ENCODE peak calls at places on chromosomes 1 and 21, in nine cellular contexts. G, W, Z, C, R, Y, D, N and U are unnamed samples.

GRCh38 chr1:180527270-180527669 is 24.9 kb upstream of the ACBD6 start:
- DNase-seq in N (peak; percentile 50), D (no peak), C (peak; percentile 48), G (no peak), R (no peak), W (peak; percentile 13), Y (peak; percentile 50), Z (no peak), U (no peak)

GRCh38 chr1:174965006-174965971 is 34.5 kb upstream of the CACYBP start:
- DNase-seq in W (no peak), Y (peak; percentile 21), R (no peak), G (no peak), D (no peak), C (no peak), N (no peak), Z (no peak), U (no peak)

GRCh38 chr1:57443004-57443403 is 19.1 kb upstream of the DAB1 start:
- DNase-seq in C (no peak), R (no peak), D (no peak), Y (no peak), G (no peak), W (no peak), N (no peak), Z (no peak), U (no peak)

GRCh38 chr1:21594495-21594894 is 74.7 kb downstream of the RAP1GAP start:
- DNase-seq in Z (no peak), D (no peak), N (no peak), Y (no peak), R (no peak), W (no peak), G (no peak), C (peak; percentile 16), U (no peak)

GRCh38 chr1:11295905-11296304 is 22.9 kb downstream of the UBIAD1 start:
- DNase-seq in Y (no peak), W (no peak), N (no peak), C (no peak), G (no peak), R (no peak), Z (no peak), D (no peak), U (no peak)

GRCh38 chr21:36022704-36023103 is 37.6 kb downstream of the SETD4 start:
- DNase-seq in D (no peak), Z (no peak), N (no peak), R (no peak), G (no peak), Y (no peak), W (no peak), C (no peak), U (no peak)

GRCh38 chr1:42736152-42736551 is 3.9 kb downstream of the CLDN19 start:
- DNase-seq in W (no peak), R (no peak), C (peak; percentile 40), Y (peak; percentile 28), N (no peak), D (no peak), G (no peak), Z (no peak), U (no peak)

GRCh38 chr1:194544012-194544411 is 1357.6 kb upstream of the B3GALT2 start:
- DNase-seq in Z (no peak), Y (no peak), N (no peak), D (no peak), C (no peak), R (no peak), W (no peak), G (no peak), U (no peak)

GRCh38 chr1:224113005-224113404 is 906 bp upstream of the FBXO28 start:
- DNase-seq in D (no peak), W (no peak), R (no peak), C (no peak), G (no peak), Y (no peak), N (no peak), Z (no peak), U (no peak)

GRCh38 chr1:46166521-46167462 is 8.1 kb upstream of the TSPAN1 start:
- DNase-seq in Y (no peak), R (no peak), Z (no peak), G (peak; percentile 48), C (no peak), W (no peak), D (no peak), N (no peak), U (peak; percentile 66)

GRCh38 chr1:214280386-214281029 is 451 bp upstream of the SMYD2 start:
- DNase-seq in Z (peak; percentile 52), C (peak; percentile 43), R (no peak), Y (peak; percentile 29), G (peak; percentile 52), N (no peak), W (no peak), D (no peak), U (peak; percentile 28)

GRCh38 chr1:960371-961131 is at the start of gene KLHL17:
- DNase-seq in G (peak; percentile 75), N (peak; percentile 62), Z (peak; percentile 70), C (peak; percentile 52), W (peak; percentile 90), Y (peak; percentile 45), R (no peak), D (no peak), U (peak; percentile 91)

GRCh38 chr21:25578070-25578961 is 29.0 kb downstream of the MRPL39 start:
- DNase-seq in R (no peak), Y (no peak), D (no peak), Z (no peak), C (peak; percentile 62), W (no peak), N (no peak), G (no peak), U (no peak)

DNA sequence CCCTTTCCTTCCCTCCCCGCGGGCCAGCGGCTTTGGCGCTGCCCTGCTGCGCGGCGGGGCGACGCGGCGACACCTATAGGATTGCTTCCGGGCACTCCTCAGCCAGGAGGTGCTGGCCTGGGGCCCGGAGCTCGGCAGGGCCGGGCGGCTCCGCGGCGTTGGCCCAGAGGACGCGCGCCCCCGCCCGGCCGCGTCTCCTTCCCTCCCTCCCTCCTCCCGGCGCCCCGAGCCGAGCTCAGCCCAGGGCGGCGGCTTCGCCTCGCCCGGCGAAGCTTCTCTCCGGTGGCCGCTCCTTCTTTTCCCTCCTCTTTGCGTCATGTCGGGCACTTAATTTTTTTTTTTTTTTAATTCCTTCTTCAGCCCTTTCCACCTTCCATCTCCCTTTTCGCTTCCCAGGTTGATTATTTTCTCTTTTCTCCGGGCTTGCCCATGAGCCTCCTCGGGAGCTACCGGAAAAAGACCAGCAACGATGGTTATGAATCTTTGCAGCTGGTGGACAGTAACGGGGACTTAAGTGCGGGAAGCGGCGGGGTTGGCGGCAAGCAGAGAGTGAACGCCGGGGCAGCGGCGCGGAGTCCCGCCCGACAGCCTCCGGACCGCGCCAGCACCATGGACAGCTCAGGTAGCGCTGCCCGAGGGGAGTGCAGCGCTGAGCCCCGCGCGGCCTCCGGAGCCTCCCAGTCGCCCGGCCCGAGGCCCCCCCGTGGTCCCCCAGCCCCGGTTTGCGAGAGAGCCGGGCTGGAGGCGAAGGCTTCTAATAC is at the start of gene DNAJC6:
- DNase-seq in Y (peak; percentile 47), W (peak; percentile 93), R (peak; percentile 35), Z (peak; percentile 80), D (peak; percentile 9), G (peak; percentile 73), C (peak; percentile 50), N (peak; percentile 38), U (peak; percentile 66)
- TF ChIP-seq CTCF in Y (no peak), W (no peak), R (no peak), Z (no peak), D (no peak), G (no peak), C (no peak), N (no peak), U (no peak)

DNA sequence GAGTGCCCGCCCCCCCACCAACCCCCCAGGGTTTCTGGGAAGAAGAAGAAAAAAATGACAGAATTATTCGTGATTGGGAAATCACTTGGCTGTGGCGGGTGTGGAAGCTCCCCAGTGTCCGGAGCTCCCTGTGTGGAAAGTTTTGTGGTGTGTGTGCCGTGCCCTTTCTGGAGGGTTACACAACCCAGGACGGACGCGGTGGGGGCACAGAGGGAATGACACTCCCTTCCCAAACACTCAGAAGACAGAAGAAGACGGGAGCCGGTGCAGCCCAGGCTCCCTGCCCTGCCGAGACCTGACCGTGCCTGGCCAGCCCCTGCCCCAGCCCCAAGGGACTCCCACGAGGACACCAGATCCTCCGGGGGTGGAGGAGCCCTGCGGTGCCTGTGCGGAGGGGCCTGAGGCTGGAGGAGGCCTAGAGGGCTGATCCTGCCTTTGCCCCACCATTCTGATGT is 33.0 kb upstream of the ADARB1 start:
- DNase-seq in W (no peak), N (peak; percentile 24), Z (no peak), D (peak; percentile 41), R (peak; percentile 77), Y (peak; percentile 80), C (peak; percentile 81), G (peak; percentile 50), U (no peak)
- TF ChIP-seq CTCF in W (no peak), N (no peak), Z (no peak), D (no peak), R (no peak), Y (no peak), C (no peak), G (no peak), U (no peak)

DNA sequence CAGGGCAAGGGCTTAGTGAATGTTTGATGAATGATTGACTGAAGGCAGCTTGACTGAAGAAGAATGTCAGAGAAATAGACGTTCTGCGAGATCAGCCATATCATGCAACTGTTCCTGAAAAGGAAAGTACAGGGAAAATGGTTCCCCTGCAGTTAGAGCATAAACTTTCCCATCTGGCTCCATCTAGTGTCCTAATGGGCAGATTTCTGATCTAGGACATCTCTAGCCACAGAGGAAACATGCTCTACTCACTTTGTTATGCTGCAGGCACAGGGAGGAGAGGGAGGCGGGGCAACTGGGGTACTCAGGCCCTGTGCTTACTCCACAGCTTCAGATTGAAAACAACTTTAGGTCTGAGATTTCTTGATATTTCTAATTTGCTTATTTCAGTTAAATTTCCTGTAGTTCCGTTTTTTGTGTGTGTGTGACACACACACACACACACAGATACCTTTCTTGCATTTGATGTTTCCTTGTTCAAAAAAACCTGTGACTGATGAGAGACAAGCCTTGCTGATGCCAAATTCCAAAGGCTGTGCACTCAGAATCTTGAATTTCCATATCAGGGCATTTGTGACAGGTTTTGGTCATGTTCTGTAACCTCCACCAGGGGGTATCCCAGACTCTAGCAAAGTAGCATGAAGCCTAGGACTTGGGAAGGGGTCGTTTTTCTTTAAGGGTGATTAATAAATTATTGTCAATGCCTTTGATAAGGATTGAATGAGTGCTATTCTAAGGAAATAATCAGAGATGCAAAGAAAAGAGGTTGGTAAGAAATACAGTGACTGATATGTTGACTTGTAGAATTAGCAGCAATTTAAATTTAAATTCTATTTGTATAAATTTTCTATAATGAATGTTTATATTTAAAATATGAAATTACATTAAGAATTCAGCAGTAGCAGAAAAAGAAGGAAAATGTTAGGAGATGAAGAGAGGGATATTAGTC is 139.7 kb upstream of the BEND5 start:
- DNase-seq in Y (peak; percentile 80), Z (no peak), D (no peak), C (peak; percentile 73), R (no peak), W (no peak), N (peak; percentile 20), G (no peak), U (no peak)
- TF ChIP-seq CTCF in Y (peak; percentile 65), Z (peak; percentile 68), D (peak; percentile 56), C (peak; percentile 70), R (no peak), W (peak; percentile 23), N (peak; percentile 72), G (peak; percentile 10), U (peak; percentile 12)

GRCh38 chr1:25889470-25889869 is 14.0 kb upstream of the PAQR7 start:
- DNase-seq in D (no peak), N (peak; percentile 4), G (no peak), Z (no peak), R (no peak), C (peak; percentile 16), Y (no peak), W (no peak), U (no peak)
- TF ChIP-seq CTCF in D (peak; percentile 32), N (peak; percentile 50), G (no peak), Z (peak; percentile 38), R (no peak), C (peak; percentile 11), Y (peak; percentile 17), W (peak; percentile 26), U (no peak)